ENCODE peak calls at places on chromosomes 1 and 21, in ten cellular contexts. N, R, P, K, D, H, X, M, Z and C are unnamed samples.

GRCh38 chr1:177274687-177275211 is 104.0 kb downstream of the BRINP2 start:
- DNase-seq in N (no peak), R (peak; percentile 54), P (peak; percentile 52), K (peak; percentile 87), D (peak; percentile 18), H (no peak), X (no peak), M (peak; percentile 21), Z (no peak), C (no peak)

GRCh38 chr1:169529068-169529642 is 43.4 kb upstream of the SLC19A2 start:
- DNase-seq in N (no peak), R (no peak), P (no peak), K (peak; percentile 28), D (peak; percentile 95), H (no peak), X (peak; percentile 91), M (no peak), Z (no peak), C (peak; percentile 25)

GRCh38 chr1:33357099-33357498 is 36.2 kb upstream of the A3GALT2 start:
- DNase-seq in N (no peak), R (no peak), P (no peak), K (no peak), D (no peak), H (no peak), X (no peak), M (no peak), Z (no peak), C (no peak)

GRCh38 chr21:36141513-36141925 is 6.6 kb downstream of the CBR3 start:
- DNase-seq in N (peak; percentile 74), R (no peak), P (peak; percentile 87), K (peak; percentile 82), D (peak; percentile 97), H (peak; percentile 74), X (peak; percentile 95), M (peak; percentile 72), Z (peak; percentile 74), C (peak; percentile 83)

GRCh38 chr1:14259191-14259757 is 339.2 kb upstream of the KAZN start:
- DNase-seq in N (no peak), R (no peak), P (peak; percentile 74), K (peak; percentile 71), D (no peak), H (no peak), X (no peak), M (no peak), Z (no peak), C (no peak)

GRCh38 chr1:205950826-205951549 is 7.7 kb upstream of the SLC26A9 start:
- DNase-seq in N (no peak), R (no peak), P (no peak), K (peak; percentile 31), D (peak; percentile 75), H (no peak), X (no peak), M (peak; percentile 19), Z (no peak), C (no peak)

GRCh38 chr1:62241357-62242131 is 46.9 kb downstream of the L1TD1 start:
- DNase-seq in N (no peak), R (no peak), P (peak; percentile 72), K (no peak), D (peak; percentile 38), H (no peak), X (no peak), M (no peak), Z (no peak), C (no peak)

GRCh38 chr1:56394298-56394697 is 185.1 kb downstream of the PLPP3 start:
- DNase-seq in N (no peak), R (no peak), P (no peak), K (no peak), D (no peak), H (no peak), X (no peak), M (no peak), Z (no peak), C (no peak)

GRCh38 chr1:243459059-243459458 is 203.2 kb downstream of the SDCCAG8 start:
- DNase-seq in N (no peak), R (no peak), P (no peak), K (no peak), D (no peak), H (no peak), X (no peak), M (no peak), Z (no peak), C (no peak)

GRCh38 chr1:110780600-110781484 is 92.1 kb upstream of the CD53 start:
- DNase-seq in N (peak; percentile 76), R (peak; percentile 21), P (peak; percentile 72), K (peak; percentile 84), D (peak; percentile 67), H (peak; percentile 79), X (peak; percentile 43), M (peak; percentile 70), Z (peak; percentile 62), C (peak; percentile 48)

GRCh38 chr1:20376171-20376570 is 85.5 kb downstream of the VWA5B1 start:
- DNase-seq in N (no peak), R (no peak), P (no peak), K (no peak), D (no peak), H (no peak), X (no peak), M (no peak), Z (no peak), C (no peak)

GRCh38 chr1:29703596-29703995 is 467.3 kb downstream of the PTPRU start:
- DNase-seq in N (peak; percentile 48), R (no peak), P (peak; percentile 44), K (peak; percentile 64), D (peak; percentile 45), H (peak; percentile 43), X (peak; percentile 14), M (peak; percentile 42), Z (peak; percentile 63), C (no peak)

GRCh38 chr1:14598498-14599172 is at the start of gene KAZN:
- DNase-seq in N (peak; percentile 45), R (no peak), P (no peak), K (no peak), D (no peak), H (no peak), X (no peak), M (no peak), Z (peak; percentile 48), C (peak; percentile 64)

GRCh38 chr1:54839824-54840223 is 38.7 kb upstream of the TTC22 start:
- DNase-seq in N (no peak), R (no peak), P (no peak), K (no peak), D (peak; percentile 9), H (no peak), X (no peak), M (no peak), Z (no peak), C (no peak)

GRCh38 chr1:201142011-201142853 is 12.0 kb downstream of the TMEM9 start:
- DNase-seq in N (no peak), R (no peak), P (peak; percentile 48), K (no peak), D (no peak), H (no peak), X (no peak), M (no peak), Z (no peak), C (no peak)
- TF ChIP-seq CTCF in N (no peak), R (no peak), P (no peak), K (no peak), D (no peak), H (no peak), X (no peak), M (no peak), Z (no peak), C (no peak)

DNA sequence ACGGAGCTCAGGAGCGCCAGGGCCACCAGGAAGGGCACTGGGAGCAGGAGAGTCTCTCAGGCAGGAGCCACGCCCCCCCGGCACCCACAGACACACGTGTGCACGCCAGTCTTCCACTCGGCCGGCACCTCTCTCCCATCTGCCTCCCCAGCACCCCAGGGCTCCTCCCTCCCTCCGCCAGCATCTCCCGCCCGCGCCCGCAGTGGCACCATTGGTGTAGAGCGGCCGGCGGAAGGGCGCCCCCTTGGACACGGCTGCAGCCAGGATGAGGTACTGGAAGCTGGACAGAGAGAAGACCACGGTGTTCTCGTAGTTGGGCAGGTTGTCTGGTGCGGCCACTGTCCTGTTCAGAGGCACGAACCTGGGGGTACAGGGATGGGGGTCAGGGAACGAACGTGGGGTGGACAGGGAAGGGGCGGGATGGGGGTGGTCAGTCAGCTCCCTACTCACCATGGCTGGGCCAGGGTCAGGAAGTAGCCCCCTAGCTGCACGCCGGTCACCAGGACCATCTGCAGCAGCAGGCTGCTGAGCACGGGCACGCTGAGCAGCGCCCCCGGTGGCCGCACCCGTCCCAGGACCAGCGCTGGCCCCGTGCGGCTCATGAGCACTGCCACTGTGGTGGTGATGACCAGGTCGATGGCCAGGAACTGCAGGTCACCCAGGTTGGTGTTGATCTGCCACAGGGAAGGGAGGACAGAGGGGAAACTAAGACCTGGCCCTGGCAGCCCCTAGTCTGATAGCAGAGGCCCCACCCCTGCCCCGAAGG is 6.4 kb upstream of the MFAP2 start:
- DNase-seq in N (peak; percentile 75), R (no peak), P (no peak), K (no peak), D (no peak), H (no peak), X (peak; percentile 25), M (no peak), Z (no peak), C (no peak)
- TF ChIP-seq CTCF in N (peak; percentile 56), R (peak; percentile 39), P (peak; percentile 15), K (peak; percentile 43), D (peak; percentile 34), H (peak; percentile 37), X (no peak), M (peak; percentile 66), Z (peak; percentile 38), C (peak; percentile 63)

GRCh38 chr1:6140413-6140812 is 39.7 kb downstream of the CHD5 start:
- DNase-seq in N (no peak), R (no peak), P (no peak), K (no peak), D (no peak), H (no peak), X (no peak), M (no peak), Z (no peak), C (no peak)

GRCh38 chr1:6141601-6142000 is 38.5 kb downstream of the CHD5 start:
- DNase-seq in N (no peak), R (no peak), P (no peak), K (no peak), D (peak; percentile 30), H (peak; percentile 70), X (peak; percentile 42), M (no peak), Z (peak; percentile 74), C (no peak)

GRCh38 chr1:6143392-6143791 is 36.7 kb downstream of the CHD5 start:
- DNase-seq in N (no peak), R (no peak), P (no peak), K (no peak), D (peak; percentile 40), H (no peak), X (no peak), M (no peak), Z (no peak), C (no peak)

GRCh38 chr1:6142734-6143133 is 37.4 kb downstream of the CHD5 start:
- DNase-seq in N (no peak), R (no peak), P (no peak), K (no peak), D (no peak), H (no peak), X (no peak), M (no peak), Z (no peak), C (no peak)

GRCh38 chr1:6142036-6142621 is 38.0 kb downstream of the CHD5 start:
- DNase-seq in N (no peak), R (no peak), P (no peak), K (no peak), D (no peak), H (no peak), X (no peak), M (no peak), Z (no peak), C (no peak)
- TF ChIP-seq CTCF in N (no peak), R (no peak), P (no peak), K (no peak), D (no peak), H (no peak), X (no peak), M (no peak), Z (no peak), C (no peak)

GRCh38 chr1:245222931-245223330 is 68.1 kb downstream of the KIF26B start:
- DNase-seq in N (no peak), R (no peak), P (no peak), K (no peak), D (no peak), H (no peak), X (no peak), M (no peak), Z (no peak), C (no peak)
- TF ChIP-seq CTCF in N (no peak), R (no peak), P (no peak), K (no peak), D (no peak), H (no peak), X (no peak), M (no peak), Z (no peak), C (no peak)